ENCODE peak calls at places on chromosomes 4 and X, in five cellular contexts. One of them, this sample, is unnamed.

GRCh38 chrX:63754141-63754859 is 30.7 kb downstream of the ARHGEF9 start:
- DNase-seq in central memory CD8-positive, alpha-beta T cell: peak
- DNase-seq in mucosa of descending colon: peak
- DNase-seq in PC-3: no peak
- DNase-seq in SJCRH30: no peak
- DNase-seq in this sample: no peak

GRCh38 chrX:9885150-9885549 is 82.0 kb upstream of the CLDN34 start:
- DNase-seq in SJCRH30: peak
- DNase-seq in central memory CD8-positive, alpha-beta T cell: no peak
- DNase-seq in PC-3: peak
- DNase-seq in mucosa of descending colon: peak
- DNase-seq in this sample: peak

GRCh38 chr4:148776944-148777343 is 334.7 kb upstream of the NR3C2 start:
- DNase-seq in SJCRH30: no peak
- DNase-seq in central memory CD8-positive, alpha-beta T cell: no peak
- DNase-seq in PC-3: peak
- DNase-seq in mucosa of descending colon: no peak
- DNase-seq in this sample: no peak

GRCh38 chr4:148026022-148026421 is 294.1 kb downstream of the ARHGAP10 start:
- DNase-seq in central memory CD8-positive, alpha-beta T cell: no peak
- DNase-seq in PC-3: no peak
- DNase-seq in mucosa of descending colon: no peak
- DNase-seq in SJCRH30: no peak
- DNase-seq in this sample: no peak

GRCh38 chrX:70720721-70721120 is 187.8 kb downstream of the TEX11 start:
- DNase-seq in PC-3: peak
- DNase-seq in mucosa of descending colon: no peak
- DNase-seq in SJCRH30: no peak
- DNase-seq in central memory CD8-positive, alpha-beta T cell: no peak
- DNase-seq in this sample: no peak

GRCh38 chr4:185227131-185227551 is 17.7 kb downstream of the SNX25 start:
- DNase-seq in mucosa of descending colon: no peak
- DNase-seq in PC-3: no peak
- DNase-seq in central memory CD8-positive, alpha-beta T cell: no peak
- DNase-seq in SJCRH30: no peak
- DNase-seq in this sample: no peak

GRCh38 chrX:19121898-19122640 is at the start of gene ADGRG2:
- DNase-seq in SJCRH30: no peak
- DNase-seq in central memory CD8-positive, alpha-beta T cell: no peak
- DNase-seq in mucosa of descending colon: peak
- DNase-seq in PC-3: peak
- DNase-seq in this sample: peak

GRCh38 chr4:20520901-20521300 is 179.4 kb upstream of the PACRGL start:
- DNase-seq in SJCRH30: no peak
- DNase-seq in PC-3: peak
- DNase-seq in central memory CD8-positive, alpha-beta T cell: no peak
- DNase-seq in mucosa of descending colon: no peak
- DNase-seq in this sample: peak

GRCh38 chrX:150525061-150525919 is 43.1 kb upstream of the MTM1 start:
- DNase-seq in mucosa of descending colon: no peak
- DNase-seq in PC-3: no peak
- DNase-seq in SJCRH30: no peak
- DNase-seq in central memory CD8-positive, alpha-beta T cell: no peak
- DNase-seq in this sample: no peak

GRCh38 chr4:40630335-40631021 is 814 bp upstream of the RBM47 start:
- DNase-seq in central memory CD8-positive, alpha-beta T cell: no peak
- DNase-seq in SJCRH30: no peak
- DNase-seq in mucosa of descending colon: peak
- DNase-seq in PC-3: peak
- DNase-seq in this sample: no peak

GRCh38 chrX:108537005-108537404 is 97.4 kb downstream of the COL4A5 start:
- DNase-seq in mucosa of descending colon: peak
- DNase-seq in central memory CD8-positive, alpha-beta T cell: no peak
- DNase-seq in SJCRH30: peak
- DNase-seq in PC-3: peak
- DNase-seq in this sample: peak

GRCh38 chr4:139301821-139302611 is at the start of gene NDUFC1:
- DNase-seq in central memory CD8-positive, alpha-beta T cell: peak
- DNase-seq in SJCRH30: peak
- DNase-seq in PC-3: peak
- DNase-seq in mucosa of descending colon: peak
- DNase-seq in this sample: peak

GRCh38 chr4:135269125-135269772 is 1067.7 kb upstream of the PABPC4L start:
- DNase-seq in mucosa of descending colon: no peak
- DNase-seq in central memory CD8-positive, alpha-beta T cell: no peak
- DNase-seq in SJCRH30: no peak
- DNase-seq in PC-3: no peak
- DNase-seq in this sample: no peak

GRCh38 chr4:6415306-6415705 is 57.1 kb downstream of the PPP2R2C start:
- DNase-seq in mucosa of descending colon: no peak
- DNase-seq in central memory CD8-positive, alpha-beta T cell: no peak
- DNase-seq in SJCRH30: no peak
- DNase-seq in PC-3: no peak
- DNase-seq in this sample: no peak

GRCh38 chr4:122500852-122501501 is 44.5 kb upstream of the IL2 start:
- DNase-seq in PC-3: no peak
- DNase-seq in mucosa of descending colon: no peak
- DNase-seq in central memory CD8-positive, alpha-beta T cell: no peak
- DNase-seq in SJCRH30: no peak
- DNase-seq in this sample: peak

GRCh38 chr4:138241281-138242075 is 671 bp downstream of the SLC7A11 start:
- DNase-seq in SJCRH30: peak
- DNase-seq in PC-3: peak
- DNase-seq in central memory CD8-positive, alpha-beta T cell: no peak
- DNase-seq in mucosa of descending colon: peak
- DNase-seq in this sample: peak

GRCh38 chr4:25863347-25863784 is 578 bp upstream of the SEL1L3 start:
- DNase-seq in SJCRH30: no peak
- DNase-seq in central memory CD8-positive, alpha-beta T cell: no peak
- DNase-seq in mucosa of descending colon: peak
- DNase-seq in PC-3: peak
- DNase-seq in this sample: no peak

GRCh38 chr4:113979157-113979972 is at the start of gene ARSJ:
- DNase-seq in PC-3: peak
- DNase-seq in central memory CD8-positive, alpha-beta T cell: no peak
- DNase-seq in mucosa of descending colon: peak
- DNase-seq in SJCRH30: peak
- DNase-seq in this sample: peak

GRCh38 chr4:36243355-36244256 is 708 bp downstream of the ARAP2 start:
- DNase-seq in central memory CD8-positive, alpha-beta T cell: peak
- DNase-seq in SJCRH30: peak
- DNase-seq in PC-3: peak
- DNase-seq in mucosa of descending colon: peak
- DNase-seq in this sample: peak

GRCh38 chr4:57104706-57105560 is 5.3 kb downstream of the IGFBP7 start:
- DNase-seq in central memory CD8-positive, alpha-beta T cell: no peak
- DNase-seq in SJCRH30: no peak
- DNase-seq in mucosa of descending colon: no peak
- DNase-seq in PC-3: no peak
- DNase-seq in this sample: no peak

GRCh38 chrX:120310861-120311631 is at the start of gene TMEM255A:
- DNase-seq in PC-3: no peak
- DNase-seq in central memory CD8-positive, alpha-beta T cell: no peak
- DNase-seq in SJCRH30: no peak
- DNase-seq in mucosa of descending colon: no peak
- DNase-seq in this sample: peak

GRCh38 chr4:98996056-98996941 is 778 bp downstream of the METAP1 start:
- DNase-seq in SJCRH30: peak
- DNase-seq in PC-3: peak
- DNase-seq in mucosa of descending colon: peak
- DNase-seq in central memory CD8-positive, alpha-beta T cell: no peak
- DNase-seq in this sample: peak

GRCh38 chr4:139950568-139950967 is 203.4 kb downstream of the MAML3 start:
- DNase-seq in PC-3: no peak
- DNase-seq in mucosa of descending colon: no peak
- DNase-seq in central memory CD8-positive, alpha-beta T cell: no peak
- DNase-seq in SJCRH30: peak
- DNase-seq in this sample: peak

GRCh38 chrX:150365051-150365952 is 2.2 kb downstream of the MAMLD1 start:
- DNase-seq in mucosa of descending colon: peak
- DNase-seq in central memory CD8-positive, alpha-beta T cell: no peak
- DNase-seq in SJCRH30: peak
- DNase-seq in PC-3: peak
- DNase-seq in this sample: peak

This sample was measured in Daoy.